ENCODE peak calls at places on chromosome 7, in five cellular contexts. One of them, this sample, is unnamed.

GRCh38 chr7:42624471-42624870 is 287.4 kb downstream of the C7orf25 start:
- DNase-seq in left ventricle myocardium inferior: no peak
- DNase-seq in breast epithelium: no peak
- DNase-seq in body of pancreas: no peak
- DNase-seq in dorsolateral prefrontal cortex: no peak
- DNase-seq in this sample: no peak

GRCh38 chr7:78562191-78562590 is 763.6 kb downstream of the PHTF2 start:
- DNase-seq in body of pancreas: no peak
- DNase-seq in breast epithelium: no peak
- DNase-seq in dorsolateral prefrontal cortex: no peak
- DNase-seq in left ventricle myocardium inferior: no peak
- DNase-seq in this sample: no peak

GRCh38 chr7:43463401-43463980 is 119.4 kb upstream of the STK17A start:
- DNase-seq in body of pancreas: no peak
- DNase-seq in dorsolateral prefrontal cortex: no peak
- DNase-seq in left ventricle myocardium inferior: no peak
- DNase-seq in breast epithelium: no peak
- DNase-seq in this sample: no peak

GRCh38 chr7:109377076-109377884 is 807.6 kb downstream of the DNAJB9 start:
- DNase-seq in left ventricle myocardium inferior: no peak
- DNase-seq in breast epithelium: no peak
- DNase-seq in body of pancreas: no peak
- DNase-seq in dorsolateral prefrontal cortex: no peak
- DNase-seq in this sample: no peak

GRCh38 chr7:106535234-106536026 is 125.5 kb downstream of the CCDC71L start:
- DNase-seq in left ventricle myocardium inferior: no peak
- DNase-seq in breast epithelium: no peak
- DNase-seq in dorsolateral prefrontal cortex: no peak
- DNase-seq in body of pancreas: no peak
- DNase-seq in this sample: no peak

GRCh38 chr7:95690367-95690947 is 81.9 kb upstream of the DYNC1I1 start:
- DNase-seq in body of pancreas: no peak
- DNase-seq in left ventricle myocardium inferior: no peak
- DNase-seq in breast epithelium: no peak
- DNase-seq in dorsolateral prefrontal cortex: no peak
- DNase-seq in this sample: no peak

GRCh38 chr7:127035203-127035849 is 217.4 kb downstream of the GRM8 start:
- DNase-seq in left ventricle myocardium inferior: no peak
- DNase-seq in dorsolateral prefrontal cortex: no peak
- DNase-seq in body of pancreas: peak
- DNase-seq in breast epithelium: no peak
- DNase-seq in this sample: no peak

GRCh38 chr7:100013328-100013676 is 2.1 kb upstream of the ZKSCAN1 start:
- DNase-seq in dorsolateral prefrontal cortex: no peak
- DNase-seq in breast epithelium: no peak
- DNase-seq in left ventricle myocardium inferior: no peak
- DNase-seq in body of pancreas: no peak
- DNase-seq in this sample: no peak

GRCh38 chr7:24902276-24902675 is 77.7 kb downstream of the OSBPL3 start:
- DNase-seq in breast epithelium: no peak
- DNase-seq in body of pancreas: no peak
- DNase-seq in dorsolateral prefrontal cortex: no peak
- DNase-seq in left ventricle myocardium inferior: no peak
- DNase-seq in this sample: no peak

GRCh38 chr7:40418983-40419382 is 284.2 kb downstream of the SUGCT start:
- DNase-seq in dorsolateral prefrontal cortex: no peak
- DNase-seq in body of pancreas: no peak
- DNase-seq in breast epithelium: no peak
- DNase-seq in left ventricle myocardium inferior: no peak
- DNase-seq in this sample: no peak

GRCh38 chr7:151684408-151685175 is 164.9 kb upstream of the RHEB start:
- DNase-seq in breast epithelium: no peak
- DNase-seq in body of pancreas: no peak
- DNase-seq in left ventricle myocardium inferior: no peak
- DNase-seq in dorsolateral prefrontal cortex: no peak
- DNase-seq in this sample: no peak

GRCh38 chr7:73876973-73877372 is 16.0 kb downstream of the TMEM270 start:
- DNase-seq in dorsolateral prefrontal cortex: no peak
- DNase-seq in left ventricle myocardium inferior: no peak
- DNase-seq in body of pancreas: no peak
- DNase-seq in breast epithelium: no peak
- DNase-seq in this sample: no peak

GRCh38 chr7:157961731-157962457 is 625.1 kb downstream of the DNAJB6 start:
- DNase-seq in body of pancreas: no peak
- DNase-seq in dorsolateral prefrontal cortex: no peak
- DNase-seq in left ventricle myocardium inferior: no peak
- DNase-seq in breast epithelium: no peak
- DNase-seq in this sample: no peak

GRCh38 chr7:71637578-71637977 is 505.6 kb downstream of the GALNT17 start:
- DNase-seq in breast epithelium: no peak
- DNase-seq in body of pancreas: no peak
- DNase-seq in dorsolateral prefrontal cortex: no peak
- DNase-seq in left ventricle myocardium inferior: no peak
- DNase-seq in this sample: no peak

GRCh38 chr7:23373151-23374004 is 74.2 kb downstream of the MALSU1 start:
- DNase-seq in breast epithelium: no peak
- DNase-seq in dorsolateral prefrontal cortex: no peak
- DNase-seq in body of pancreas: no peak
- DNase-seq in left ventricle myocardium inferior: no peak
- DNase-seq in this sample: no peak

GRCh38 chr7:101972627-101973026 is 155.2 kb downstream of the CUX1 start:
- DNase-seq in breast epithelium: no peak
- DNase-seq in left ventricle myocardium inferior: no peak
- DNase-seq in body of pancreas: no peak
- DNase-seq in dorsolateral prefrontal cortex: no peak
- DNase-seq in this sample: no peak

GRCh38 chr7:151251328-151251925 is 2.9 kb upstream of the SMARCD3 start:
- DNase-seq in dorsolateral prefrontal cortex: peak
- DNase-seq in left ventricle myocardium inferior: peak
- DNase-seq in breast epithelium: no peak
- DNase-seq in body of pancreas: no peak
- DNase-seq in this sample: peak

GRCh38 chr7:42907316-42907715 is 4.6 kb downstream of the C7orf25 start:
- DNase-seq in left ventricle myocardium inferior: no peak
- DNase-seq in body of pancreas: no peak
- DNase-seq in breast epithelium: no peak
- DNase-seq in dorsolateral prefrontal cortex: no peak
- DNase-seq in this sample: no peak

GRCh38 chr7:44569958-44570357 is 3.8 kb downstream of the DDX56 start:
- DNase-seq in left ventricle myocardium inferior: no peak
- DNase-seq in body of pancreas: no peak
- DNase-seq in breast epithelium: no peak
- DNase-seq in dorsolateral prefrontal cortex: no peak
- DNase-seq in this sample: no peak

GRCh38 chr7:147022056-147022455 is 905.5 kb downstream of the CNTNAP2 start:
- DNase-seq in dorsolateral prefrontal cortex: no peak
- DNase-seq in breast epithelium: no peak
- DNase-seq in left ventricle myocardium inferior: no peak
- DNase-seq in body of pancreas: no peak
- DNase-seq in this sample: no peak

GRCh38 chr7:43467406-43467805 is 115.5 kb upstream of the STK17A start:
- DNase-seq in breast epithelium: no peak
- DNase-seq in body of pancreas: no peak
- DNase-seq in dorsolateral prefrontal cortex: no peak
- DNase-seq in left ventricle myocardium inferior: no peak
- DNase-seq in this sample: no peak

GRCh38 chr7:27110977-27111752 is 8.7 kb upstream of the HOXA2 start:
- DNase-seq in body of pancreas: peak
- DNase-seq in left ventricle myocardium inferior: no peak
- DNase-seq in dorsolateral prefrontal cortex: no peak
- DNase-seq in breast epithelium: no peak
- DNase-seq in this sample: peak
- H3K27ac ChIP-seq in body of pancreas: peak
- H3K27ac ChIP-seq in left ventricle myocardium inferior: peak
- H3K27ac ChIP-seq in dorsolateral prefrontal cortex: no peak
- H3K27ac ChIP-seq in breast epithelium: peak
- H3K27ac ChIP-seq in this sample: peak

DNA sequence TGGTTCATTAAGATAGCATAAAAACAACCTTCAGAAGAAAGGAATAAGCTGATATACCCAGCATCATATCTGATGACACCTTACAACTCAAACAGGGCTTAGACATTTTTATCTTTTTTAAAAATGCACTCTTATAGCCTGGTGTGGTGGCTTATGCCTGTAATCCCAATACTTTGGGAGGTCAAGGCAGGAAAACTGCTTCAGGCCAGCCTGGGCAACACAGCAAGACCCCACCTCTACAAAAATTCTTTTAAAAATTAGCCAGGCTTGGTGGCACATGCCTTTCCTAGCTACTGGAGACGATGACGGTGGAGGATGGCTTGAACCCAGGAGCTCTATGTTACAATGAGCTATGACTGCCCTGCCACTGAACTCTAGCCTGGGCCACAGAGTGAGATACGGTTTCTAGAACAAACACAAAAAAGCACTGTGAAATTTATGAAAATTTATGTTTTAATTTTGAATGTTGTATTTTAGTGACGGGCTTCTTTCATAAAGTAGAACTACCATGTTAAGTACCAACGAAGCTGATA is 12.3 kb upstream of the KMT2E start:
- DNase-seq in left ventricle myocardium inferior: no peak
- DNase-seq in dorsolateral prefrontal cortex: no peak
- DNase-seq in body of pancreas: no peak
- DNase-seq in breast epithelium: no peak
- DNase-seq in this sample: no peak
- H3K27ac ChIP-seq in left ventricle myocardium inferior: no peak
- H3K27ac ChIP-seq in dorsolateral prefrontal cortex: no peak
- H3K27ac ChIP-seq in body of pancreas: no peak
- H3K27ac ChIP-seq in breast epithelium: peak
- H3K27ac ChIP-seq in this sample: peak

GRCh38 chr7:123723913-123724312 is 24.9 kb downstream of the WASL start:
- DNase-seq in breast epithelium: no peak
- DNase-seq in left ventricle myocardium inferior: no peak
- DNase-seq in dorsolateral prefrontal cortex: no peak
- DNase-seq in body of pancreas: no peak
- DNase-seq in this sample: no peak
- H3K27ac ChIP-seq in breast epithelium: no peak
- H3K27ac ChIP-seq in left ventricle myocardium inferior: no peak
- H3K27ac ChIP-seq in dorsolateral prefrontal cortex: no peak
- H3K27ac ChIP-seq in body of pancreas: peak
- H3K27ac ChIP-seq in this sample: no peak

DNA sequence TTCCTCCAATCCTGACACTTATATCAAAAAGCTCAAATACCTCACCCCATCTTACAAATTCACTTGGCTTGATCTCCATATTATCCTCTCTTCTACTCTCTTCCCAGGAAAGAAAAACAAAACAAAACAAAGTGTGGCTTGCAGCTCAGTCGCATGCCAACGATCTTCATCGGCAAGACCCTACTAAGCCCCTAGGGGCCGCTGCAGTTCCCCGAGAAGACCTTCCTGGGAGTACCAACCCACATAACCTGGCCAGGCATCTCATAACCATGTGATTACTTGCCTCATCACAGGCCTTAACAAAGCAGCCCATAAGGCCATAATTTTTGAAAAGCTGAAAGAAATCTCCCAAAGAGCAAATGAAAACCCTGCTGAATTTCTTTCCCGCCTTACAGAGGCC is 103.7 kb downstream of the ZNF92 start:
- DNase-seq in dorsolateral prefrontal cortex: no peak
- DNase-seq in body of pancreas: peak
- DNase-seq in breast epithelium: no peak
- DNase-seq in left ventricle myocardium inferior: no peak
- DNase-seq in this sample: no peak
- H3K27ac ChIP-seq in dorsolateral prefrontal cortex: no peak
- H3K27ac ChIP-seq in body of pancreas: no peak
- H3K27ac ChIP-seq in breast epithelium: no peak
- H3K27ac ChIP-seq in left ventricle myocardium inferior: no peak
- H3K27ac ChIP-seq in this sample: no peak

DNA sequence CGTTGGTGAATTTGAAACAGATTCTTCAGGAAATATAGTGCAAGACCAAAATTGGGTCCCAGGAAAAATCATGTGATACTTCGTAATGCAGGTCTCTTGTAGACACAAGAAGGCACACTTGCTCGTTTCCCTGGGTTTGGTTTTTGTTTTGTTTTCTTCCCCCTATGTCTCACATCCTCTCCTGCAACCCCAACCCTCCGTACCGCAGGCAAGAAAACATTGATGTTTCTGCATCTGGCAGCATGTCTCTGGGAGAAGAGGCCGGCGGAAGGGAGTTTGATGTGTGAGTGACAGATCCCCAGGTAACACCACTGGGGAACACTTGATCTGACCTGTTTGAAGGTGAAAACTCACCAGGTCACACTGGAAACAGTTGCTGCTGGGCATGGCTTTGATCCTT is 718.5 kb downstream of the AUTS2 start:
- DNase-seq in left ventricle myocardium inferior: no peak
- DNase-seq in body of pancreas: no peak
- DNase-seq in breast epithelium: no peak
- DNase-seq in dorsolateral prefrontal cortex: no peak
- DNase-seq in this sample: no peak
- H3K27ac ChIP-seq in left ventricle myocardium inferior: no peak
- H3K27ac ChIP-seq in body of pancreas: no peak
- H3K27ac ChIP-seq in breast epithelium: no peak
- H3K27ac ChIP-seq in dorsolateral prefrontal cortex: no peak
- H3K27ac ChIP-seq in this sample: no peak

GRCh38 chr7:76063525-76063924 is 15.6 kb downstream of the MDH2 start:
- DNase-seq in dorsolateral prefrontal cortex: no peak
- DNase-seq in body of pancreas: peak
- DNase-seq in left ventricle myocardium inferior: peak
- DNase-seq in breast epithelium: peak
- DNase-seq in this sample: no peak

GRCh38 chr7:76069238-76069638 is 21.3 kb downstream of the MDH2 start:
- DNase-seq in dorsolateral prefrontal cortex: peak
- DNase-seq in body of pancreas: peak
- DNase-seq in left ventricle myocardium inferior: peak
- DNase-seq in breast epithelium: peak
- DNase-seq in this sample: peak

GRCh38 chr7:76064208-76064970 is 16.5 kb downstream of the MDH2 start:
- DNase-seq in dorsolateral prefrontal cortex: no peak
- DNase-seq in left ventricle myocardium inferior: no peak
- DNase-seq in breast epithelium: no peak
- DNase-seq in body of pancreas: no peak
- DNase-seq in this sample: no peak

GRCh38 chr7:76065016-76065612 is 17.2 kb downstream of the MDH2 start:
- DNase-seq in breast epithelium: no peak
- DNase-seq in dorsolateral prefrontal cortex: no peak
- DNase-seq in left ventricle myocardium inferior: no peak
- DNase-seq in body of pancreas: no peak
- DNase-seq in this sample: no peak

GRCh38 chr7:76066716-76067503 is 19.0 kb downstream of the MDH2 start:
- DNase-seq in dorsolateral prefrontal cortex: no peak
- DNase-seq in left ventricle myocardium inferior: no peak
- DNase-seq in body of pancreas: no peak
- DNase-seq in breast epithelium: no peak
- DNase-seq in this sample: no peak
- H3K27ac ChIP-seq in dorsolateral prefrontal cortex: no peak
- H3K27ac ChIP-seq in left ventricle myocardium inferior: peak
- H3K27ac ChIP-seq in body of pancreas: no peak
- H3K27ac ChIP-seq in breast epithelium: no peak
- H3K27ac ChIP-seq in this sample: no peak

DNA sequence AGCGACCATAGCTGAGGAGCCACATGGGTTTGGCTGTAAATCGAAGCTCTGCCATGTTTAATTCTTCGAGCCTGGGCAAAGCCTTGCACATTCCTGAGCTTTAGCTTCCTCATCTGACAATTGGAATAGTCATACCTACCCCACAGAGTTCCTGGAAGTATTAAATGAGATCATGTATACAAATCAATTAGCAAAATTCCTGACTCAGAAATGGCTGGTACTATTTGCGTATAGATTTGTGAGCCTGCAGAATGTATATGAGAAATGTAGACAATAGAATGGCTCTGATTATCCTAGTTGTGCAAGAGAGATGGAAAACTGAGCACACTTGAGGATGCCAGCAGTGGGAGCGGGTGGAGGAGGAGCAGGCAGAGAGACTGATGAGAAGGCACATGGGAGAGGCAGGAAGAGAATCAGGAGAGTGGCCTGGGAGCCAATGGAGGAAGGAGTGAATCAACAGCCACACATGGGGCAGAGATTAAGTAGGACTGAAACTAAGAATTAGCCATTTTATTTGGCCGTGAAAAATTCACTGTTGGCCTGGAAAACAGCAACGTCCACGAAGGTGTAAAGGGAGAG is 128.0 kb upstream of the C1GALT1 start:
- DNase-seq in dorsolateral prefrontal cortex: no peak
- DNase-seq in left ventricle myocardium inferior: no peak
- DNase-seq in body of pancreas: no peak
- DNase-seq in breast epithelium: no peak
- DNase-seq in this sample: no peak
- H3K27ac ChIP-seq in dorsolateral prefrontal cortex: no peak
- H3K27ac ChIP-seq in left ventricle myocardium inferior: no peak
- H3K27ac ChIP-seq in body of pancreas: no peak
- H3K27ac ChIP-seq in breast epithelium: no peak
- H3K27ac ChIP-seq in this sample: no peak

This sample was measured in uterus.